ENCODE peak calls at places on chromosomes 3 and 15, in five cellular contexts. B is Panc1, L is thyroid gland, W is uterus, H is astrocyte. G is an unnamed sample.

GRCh38 chr3:38281895-38282686 is at the start of gene SLC22A14:
- DNase-seq in B (no peak), L (no peak), W (no peak), H (no peak), G (no peak)

GRCh38 chr3:184540777-184541681 is 20.6 kb upstream of the EPHB3 start:
- DNase-seq in B (no peak), L (peak; percentile 85), W (no peak), H (no peak), G (no peak)

GRCh38 chr3:128040041-128040440 is 12.2 kb upstream of the SEC61A1 start:
- DNase-seq in B (no peak), L (no peak), W (no peak), H (no peak), G (no peak)

GRCh38 chr15:96340611-96341464 is 10.3 kb downstream of the NR2F2 start:
- DNase-seq in B (no peak), L (peak; percentile 65), W (peak; percentile 55), H (no peak), G (peak; percentile 76)

GRCh38 chr15:82714026-82714425 is 4.4 kb upstream of the AP3B2 start:
- DNase-seq in B (no peak), L (no peak), W (no peak), H (no peak), G (no peak)

GRCh38 chr15:63703641-63704040 is 106.5 kb downstream of the FBXL22 start:
- DNase-seq in B (no peak), L (peak; percentile 51), W (no peak), H (no peak), G (no peak)

GRCh38 chr3:188051801-188052228 is 102.1 kb upstream of the LPP start:
- DNase-seq in B (no peak), L (peak; percentile 80), W (peak; percentile 82), H (peak; percentile 57), G (no peak)

GRCh38 chr15:77895742-77896141 is 181.8 kb downstream of the TBC1D2B start:
- DNase-seq in B (no peak), L (no peak), W (no peak), H (no peak), G (no peak)

GRCh38 chr15:100241572-100242479 is 99.9 kb downstream of the ADAMTS17 start:
- DNase-seq in B (peak; percentile 10), L (peak; percentile 45), W (no peak), H (peak; percentile 82), G (peak; percentile 49)

GRCh38 chr3:64505419-64505818 is 182.4 kb downstream of the ADAMTS9 start:
- DNase-seq in B (no peak), L (no peak), W (no peak), H (no peak), G (no peak)

GRCh38 chr15:40976819-40977218 is 23.5 kb downstream of the CHAC1 start:
- DNase-seq in B (no peak), L (no peak), W (no peak), H (no peak), G (no peak)

GRCh38 chr15:30953731-30954378 is 37.6 kb downstream of the MTMR10 start:
- DNase-seq in B (peak; percentile 47), L (no peak), W (no peak), H (peak; percentile 89), G (peak; percentile 85)

GRCh38 chr15:78384651-78385050 is 44.5 kb downstream of the CRABP1 start:
- DNase-seq in B (no peak), L (no peak), W (no peak), H (no peak), G (peak; percentile 29)

GRCh38 chr3:146524961-146525360 is 19.4 kb downstream of the PLSCR1 start:
- DNase-seq in B (no peak), L (no peak), W (no peak), H (no peak), G (no peak)

GRCh38 chr3:120162400-120162799 is 68.2 kb upstream of the GSK3B start:
- DNase-seq in B (no peak), L (no peak), W (no peak), H (no peak), G (no peak)

GRCh38 chr3:152073267-152073666 is 195.5 kb upstream of the MBNL1 start:
- DNase-seq in B (no peak), L (no peak), W (no peak), H (peak; percentile 20), G (no peak)

GRCh38 chr15:66497502-66498455 is at the start of gene SNAPC5:
- DNase-seq in B (peak; percentile 87), L (peak; percentile 97), W (peak; percentile 95), H (peak; percentile 81), G (peak; percentile 99)

GRCh38 chr3:147008886-147009285 is 397.5 kb downstream of the ZIC4 start:
- DNase-seq in B (no peak), L (no peak), W (no peak), H (peak; percentile 89), G (no peak)

GRCh38 chr3:138265745-138266144 is 63.9 kb downstream of the NME9 start:
- DNase-seq in B (no peak), L (no peak), W (no peak), H (no peak), G (no peak)

GRCh38 chr3:194251461-194251860 is 99.7 kb downstream of the CPN2 start:
- DNase-seq in B (no peak), L (no peak), W (no peak), H (no peak), G (no peak)

GRCh38 chr3:138861755-138862333 is 27.1 kb upstream of the PIK3CB start:
- DNase-seq in B (no peak), L (no peak), W (no peak), H (peak; percentile 72), G (no peak)

GRCh38 chr15:63277893-63278505 is 594 bp downstream of the APH1B start:
- DNase-seq in B (no peak), L (peak; percentile 49), W (peak; percentile 21), H (no peak), G (no peak)

GRCh38 chr3:101202640-101203039 is 117.7 kb downstream of the IMPG2 start:
- DNase-seq in B (no peak), L (no peak), W (no peak), H (no peak), G (no peak)

GRCh38 chr3:186109897-186110803 is 1.3 kb upstream of the ETV5 start:
- DNase-seq in B (no peak), L (peak; percentile 26), W (peak; percentile 32), H (peak; percentile 12), G (no peak)

GRCh38 chr3:186849392-186849975 is 7.0 kb downstream of the ADIPOQ start:
- DNase-seq in B (peak; percentile 36), L (no peak), W (no peak), H (peak; percentile 8), G (no peak)

GRCh38 chr3:178849220-178849910 is 222.2 kb downstream of the ZMAT3 start:
- DNase-seq in B (no peak), L (no peak), W (no peak), H (no peak), G (no peak)

GRCh38 chr15:81337713-81338157 is 13.8 kb upstream of the STARD5 start:
- DNase-seq in B (no peak), L (no peak), W (peak; percentile 52), H (peak; percentile 25), G (no peak)

GRCh38 chr15:81335631-81336030 is 11.7 kb upstream of the STARD5 start:
- DNase-seq in B (no peak), L (no peak), W (no peak), H (no peak), G (no peak)

GRCh38 chr15:81337241-81337640 is 13.3 kb upstream of the STARD5 start:
- DNase-seq in B (no peak), L (no peak), W (no peak), H (no peak), G (no peak)

GRCh38 chr15:81334768-81335447 is 11.0 kb upstream of the STARD5 start:
- DNase-seq in B (no peak), L (no peak), W (no peak), H (peak; percentile 31), G (no peak)

DNA sequence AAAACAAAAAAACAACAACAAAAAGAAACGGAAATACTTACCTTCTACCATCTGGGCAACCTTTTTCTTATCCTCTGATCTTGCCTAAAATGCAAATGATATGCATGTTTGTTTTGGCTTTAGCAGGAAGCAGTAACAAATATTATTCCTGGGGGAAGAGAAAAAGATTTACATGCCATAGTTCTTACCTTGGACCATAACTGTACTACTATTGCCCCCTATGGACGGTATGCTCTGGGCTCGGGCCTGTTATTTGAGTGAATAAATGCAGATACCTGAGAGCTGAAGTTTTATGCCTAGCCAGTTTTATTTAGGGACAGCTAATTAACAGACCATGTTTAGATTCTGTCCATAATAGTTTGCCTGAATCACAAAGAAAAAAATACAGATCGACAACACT is 12.6 kb upstream of the STARD5 start:
- DNase-seq in B (no peak), L (no peak), W (no peak), H (peak; percentile 18), G (no peak)
- TF ChIP-seq CTCF in B (peak; percentile 54), L (no peak), W (peak; percentile 13), H (peak; percentile 39), G (peak; percentile 65)

GRCh38 chr3:142664311-142664710 is 59.5 kb upstream of the TRPC1 start:
- DNase-seq in B (no peak), L (no peak), W (no peak), H (no peak), G (no peak)
- H3K4me3 ChIP-seq in B (no peak overlapping the region), L (no peak overlapping the region), W (no peak overlapping the region), H (no peak overlapping the region), G (no peak overlapping the region)

DNA sequence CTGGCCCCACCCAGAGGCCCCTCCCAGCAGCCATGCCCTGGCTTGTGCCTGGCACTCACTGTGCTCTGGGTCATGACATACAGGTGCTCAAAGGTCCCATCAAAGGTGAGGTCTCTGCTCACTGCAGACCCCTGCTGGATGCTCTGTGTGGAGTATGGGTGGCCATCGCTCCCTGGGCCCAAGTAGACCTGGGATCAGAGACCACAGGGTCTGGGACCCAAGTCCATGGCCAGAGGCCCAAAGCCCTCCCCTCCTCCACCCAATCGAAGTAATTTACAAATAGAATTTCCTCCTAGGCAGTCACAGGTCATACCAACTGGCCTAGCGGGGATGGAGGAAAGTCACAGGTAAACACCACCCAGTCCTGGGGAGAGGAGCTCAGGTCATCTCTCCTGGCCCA is 7.6 kb downstream of the PLXNB1 start:
- DNase-seq in B (no peak), L (no peak), W (no peak), H (no peak), G (no peak)
- TF ChIP-seq CTCF in B (no peak), L (no peak), W (no peak), H (no peak), G (no peak)

GRCh38 chr3:125211523-125212095 is 939 bp downstream of the SLC12A8 start:
- DNase-seq in B (no peak), L (peak; percentile 55), W (no peak), H (no peak), G (no peak)

GRCh38 chr3:125212096-125212508 is 446 bp downstream of the SLC12A8 start:
- DNase-seq in B (no peak), L (peak; percentile 46), W (no peak), H (no peak), G (no peak)

GRCh38 chr3:125213946-125214542 is 1.5 kb upstream of the SLC12A8 start:
- DNase-seq in B (no peak), L (no peak), W (no peak), H (peak; percentile 86), G (no peak)

GRCh38 chr3:125212509-125213372 is at the start of gene SLC12A8:
- DNase-seq in B (no peak), L (peak; percentile 50), W (no peak), H (no peak), G (no peak)

DNA sequence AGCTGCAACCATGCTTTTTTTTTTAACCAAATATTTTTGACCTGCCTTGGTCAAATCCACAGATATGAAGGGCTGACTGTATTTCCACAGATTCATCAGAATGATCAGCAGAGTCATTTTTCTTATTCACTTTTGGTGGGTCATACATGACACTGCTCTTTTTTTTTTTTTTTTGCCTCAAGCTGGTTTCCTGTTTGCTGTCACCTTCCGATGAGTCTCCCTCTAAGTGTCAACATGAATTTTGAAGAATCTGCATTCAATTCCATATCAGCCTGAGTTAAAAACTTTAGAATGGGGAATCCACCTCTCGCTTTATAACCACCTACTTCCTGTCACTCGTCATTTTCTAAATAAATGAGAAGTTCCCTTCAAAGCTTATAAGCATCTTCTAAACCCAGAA is 2.2 kb upstream of the SLC12A8 start:
- DNase-seq in B (no peak), L (no peak), W (no peak), H (no peak), G (no peak)
- H3K4me3 ChIP-seq in B (no peak overlapping the region), L (no peak overlapping the region), W (no peak overlapping the region), H (no peak overlapping the region), G (no peak overlapping the region)